ENCODE peak calls at places on chromosomes 7 and 10, in seven cellular contexts. O, E, U, A, B, N and Y are unnamed samples.

GRCh38 chr10:14543048-14543903 is 212.6 kb upstream of the FRMD4A start:
- DNase-seq in O (no peak), E (no peak), U (peak), A (no peak), B (no peak), N (peak), Y (no peak)

GRCh38 chr7:55593515-55594318 is 21.4 kb upstream of the VOPP1 start:
- DNase-seq in O (peak), E (peak), U (peak), A (peak), B (peak), N (peak), Y (no peak)

GRCh38 chr10:112526130-112526529 is 79.1 kb downstream of the VTI1A start:
- DNase-seq in O (no peak), E (no peak), U (no peak), A (no peak), B (no peak), N (no peak), Y (no peak)

GRCh38 chr10:45235823-45236222 is 79.6 kb downstream of the OR13A1 start:
- DNase-seq in O (no peak), E (no peak), U (peak), A (no peak), B (no peak), N (no peak), Y (no peak)

GRCh38 chr7:110600983-110601382 is 489.9 kb upstream of the LRRN3 start:
- DNase-seq in O (no peak), E (no peak), U (no peak), A (no peak), B (no peak), N (no peak), Y (peak)

GRCh38 chr10:77431209-77431611 is 206.4 kb downstream of the KCNMA1 start:
- DNase-seq in O (no peak), E (peak), U (no peak), A (no peak), B (no peak), N (no peak), Y (no peak)

GRCh38 chr10:4013651-4014085 is 228.7 kb upstream of the KLF6 start:
- DNase-seq in O (no peak), E (no peak), U (no peak), A (no peak), B (peak), N (no peak), Y (no peak)

GRCh38 chr10:1420663-1421362 is 316.5 kb downstream of the ADARB2 start:
- DNase-seq in O (peak), E (peak), U (no peak), A (peak), B (peak), N (peak), Y (no peak)

GRCh38 chr7:134859783-134860182 is 80.3 kb downstream of the CALD1 start:
- DNase-seq in O (no peak), E (no peak), U (no peak), A (no peak), B (no peak), N (no peak), Y (no peak)

GRCh38 chr7:122132341-122132740 is 11.7 kb downstream of the AASS start:
- DNase-seq in O (no peak), E (no peak), U (peak), A (no peak), B (no peak), N (no peak), Y (no peak)

GRCh38 chr7:45680776-45681175 is 106.6 kb downstream of the ADCY1 start:
- DNase-seq in O (no peak), E (peak), U (no peak), A (no peak), B (no peak), N (no peak), Y (no peak)

GRCh38 chr10:27663611-27664010 is 82.0 kb downstream of the MKX start:
- DNase-seq in O (no peak), E (no peak), U (peak), A (no peak), B (no peak), N (no peak), Y (no peak)

GRCh38 chr7:1358376-1359050 is 100.8 kb downstream of the MICALL2 start:
- DNase-seq in O (no peak), E (no peak), U (no peak), A (no peak), B (no peak), N (peak), Y (no peak)

GRCh38 chr10:14016942-14017341 is 313.8 kb downstream of the FRMD4A start:
- DNase-seq in O (no peak), E (no peak), U (peak), A (no peak), B (no peak), N (no peak), Y (no peak)

GRCh38 chr7:127252736-127253288 is at the start of gene GRM8:
- DNase-seq in O (peak), E (peak), U (peak), A (peak), B (peak), N (peak), Y (no peak)

GRCh38 chr7:127256326-127256725 is 3.6 kb upstream of the GRM8 start:
- DNase-seq in O (no peak), E (no peak), U (no peak), A (no peak), B (no peak), N (no peak), Y (no peak)

GRCh38 chr7:127253289-127254162 is 785 bp upstream of the GRM8 start:
- DNase-seq in O (peak), E (peak), U (peak), A (peak), B (peak), N (peak), Y (peak)

GRCh38 chr7:127252380-127252718 is 392 bp downstream of the GRM8 start:
- DNase-seq in O (peak), E (no peak), U (no peak), A (peak), B (no peak), N (no peak), Y (no peak)

DNA sequence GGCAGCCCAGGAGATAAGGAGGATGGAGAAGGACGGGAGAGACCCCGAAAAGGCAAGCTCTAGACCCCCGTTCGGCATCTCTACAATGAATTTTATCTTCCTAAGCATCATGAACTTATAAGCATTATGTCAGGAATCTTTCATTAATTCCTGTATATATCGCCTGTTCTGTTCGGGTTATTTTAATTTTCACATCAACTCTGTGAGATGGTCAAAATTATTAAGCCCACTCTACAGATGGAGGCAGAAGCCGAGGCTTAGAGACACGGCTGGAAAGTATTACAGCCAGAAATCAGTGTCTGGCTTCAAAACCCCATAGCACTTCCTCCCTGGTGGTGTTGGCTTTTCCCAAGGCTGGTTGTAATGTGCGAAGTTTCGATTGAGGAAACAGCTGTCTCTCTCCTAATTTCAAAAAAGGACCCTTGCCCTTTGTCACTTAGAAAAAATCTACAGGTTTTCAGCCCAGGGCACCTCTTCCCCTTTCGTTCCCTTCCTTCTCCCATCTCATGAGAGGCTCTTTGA is 1.5 kb upstream of the GRM8 start:
- DNase-seq in O (no peak), E (no peak), U (no peak), A (no peak), B (no peak), N (no peak), Y (no peak)
- TF ChIP-seq CTCF in O (no peak), E (peak), U (no peak), A (no peak), B (peak), N (no peak), Y (no peak)

GRCh38 chr10:33899578-33900531 is 565.4 kb upstream of the NRP1 start:
- DNase-seq in O (no peak), E (no peak), U (peak), A (no peak), B (no peak), N (no peak), Y (no peak)
- TF ChIP-seq CTCF in O (no peak), E (no peak), U (no peak), A (no peak), B (no peak), N (no peak), Y (no peak)

GRCh38 chr7:74525140-74525539 is 71.4 kb downstream of the GTF2IRD1 start:
- DNase-seq in O (no peak), E (peak), U (no peak), A (no peak), B (no peak), N (no peak), Y (no peak)
- TF ChIP-seq CTCF in O (no peak), E (peak), U (no peak), A (no peak), B (no peak), N (no peak), Y (no peak)

DNA sequence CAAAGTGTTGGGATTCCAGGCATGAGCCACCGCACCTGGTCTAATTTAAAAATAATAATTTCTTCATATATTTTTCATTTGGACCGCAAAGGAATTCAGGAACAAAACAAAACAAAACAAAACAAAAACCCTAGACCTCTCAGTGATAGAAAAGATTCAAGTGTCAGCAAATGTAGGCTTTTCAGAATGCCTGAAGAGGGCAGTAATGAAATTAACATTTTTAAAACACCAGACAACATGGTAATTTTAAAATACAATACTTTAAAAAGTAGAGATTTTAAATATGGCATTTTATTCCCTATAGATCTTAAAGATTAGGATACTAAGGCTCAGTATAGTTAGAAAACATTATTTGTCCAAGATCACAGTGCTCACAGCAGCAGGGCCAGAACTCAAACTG is 36.6 kb downstream of the DNMBP start:
- DNase-seq in O (no peak), E (no peak), U (no peak), A (no peak), B (no peak), N (no peak), Y (no peak)
- TF ChIP-seq CTCF in O (no peak), E (peak), U (peak), A (no peak), B (peak), N (no peak), Y (peak)

GRCh38 chr7:158738841-158739240 is 34.2 kb upstream of the NCAPG2 start:
- DNase-seq in O (no peak), E (no peak), U (no peak), A (no peak), B (no peak), N (no peak), Y (no peak)
- TF ChIP-seq CTCF in O (no peak), E (no peak), U (no peak), A (no peak), B (no peak), N (no peak), Y (no peak)

DNA sequence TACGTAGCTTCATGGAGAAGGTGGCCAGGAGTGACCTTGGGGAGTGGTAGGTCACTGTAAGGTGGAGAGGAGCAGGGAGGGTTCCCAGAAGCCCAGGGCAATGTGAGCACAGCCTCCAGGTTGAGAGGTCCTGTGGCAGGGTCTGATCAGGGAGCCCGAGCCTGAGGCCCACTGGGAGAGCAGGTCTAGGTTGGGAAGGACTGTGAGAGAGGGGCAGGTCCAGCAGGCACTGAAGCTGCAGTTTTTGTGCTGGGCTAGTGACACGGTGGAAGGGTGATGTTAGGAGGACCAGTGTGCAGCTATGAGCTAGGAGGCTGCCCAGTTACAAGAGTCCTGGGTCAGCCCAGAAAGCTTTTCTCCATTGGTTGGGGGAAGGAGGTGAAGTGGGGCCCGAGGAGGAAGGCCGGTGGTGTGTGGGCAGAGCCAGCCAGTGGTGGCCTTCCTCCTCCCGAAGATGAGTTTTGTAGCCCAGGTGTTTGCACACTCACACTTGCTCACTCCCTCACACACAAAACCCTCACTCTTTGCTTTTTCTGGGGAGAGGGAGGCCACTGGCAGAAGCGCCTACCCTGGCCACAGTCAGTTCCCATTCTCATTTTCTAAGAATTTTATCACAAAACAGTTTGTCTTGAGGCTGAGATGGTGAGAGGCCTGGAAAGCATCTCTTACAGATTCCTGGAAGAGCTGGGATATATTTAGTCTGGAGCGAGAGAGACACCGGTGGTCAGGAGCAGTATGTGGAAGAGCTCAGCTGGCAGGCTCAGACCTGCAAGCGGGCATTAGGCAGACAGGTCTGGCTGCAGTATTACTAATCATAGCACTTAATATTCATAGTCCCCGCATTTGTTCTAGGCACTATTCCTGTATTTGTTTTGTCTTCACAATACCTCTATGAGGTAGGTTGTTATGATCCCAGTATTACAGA is 57.1 kb downstream of the ZNF467 start:
- DNase-seq in O (no peak), E (peak), U (peak), A (peak), B (no peak), N (peak), Y (no peak)
- TF ChIP-seq CTCF in O (no peak), E (peak), U (no peak), A (no peak), B (no peak), N (no peak), Y (no peak)

DNA sequence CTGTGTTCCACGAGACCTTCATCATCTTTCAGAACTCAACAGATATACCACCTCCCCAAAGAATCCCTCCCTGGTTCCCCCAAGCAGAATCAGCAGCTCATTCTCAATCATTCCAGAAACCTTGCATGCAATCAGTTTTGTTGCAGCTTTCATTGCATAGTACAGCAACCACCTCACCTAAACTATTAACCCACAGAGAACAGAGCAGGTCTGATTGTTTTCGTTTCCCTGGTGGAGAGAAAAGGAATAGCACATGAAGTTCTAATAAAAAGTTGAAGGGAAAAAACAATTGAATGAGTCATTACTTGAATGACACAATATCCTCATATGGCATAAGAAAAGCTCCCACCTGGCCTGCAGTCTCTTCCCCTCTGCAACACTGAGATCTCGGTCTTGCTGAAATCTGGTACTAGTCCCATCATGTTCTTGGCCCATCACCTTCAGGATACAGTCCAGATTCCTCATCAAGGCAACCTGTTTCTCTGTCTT is 147.1 kb upstream of the GDF10 start:
- DNase-seq in O (no peak), E (no peak), U (peak), A (no peak), B (no peak), N (no peak), Y (no peak)
- TF ChIP-seq CTCF in O (peak), E (peak), U (peak), A (peak), B (no peak), N (peak), Y (peak)

GRCh38 chr10:84824525-84824924 is 496.1 kb downstream of the CCSER2 start:
- DNase-seq in O (no peak), E (no peak), U (no peak), A (no peak), B (no peak), N (no peak), Y (no peak)

GRCh38 chr10:84822926-84823325 is 494.5 kb downstream of the CCSER2 start:
- DNase-seq in O (no peak), E (no peak), U (no peak), A (no peak), B (no peak), N (no peak), Y (no peak)

GRCh38 chr10:84818956-84819355 is 490.6 kb downstream of the CCSER2 start:
- DNase-seq in O (no peak), E (no peak), U (no peak), A (no peak), B (no peak), N (no peak), Y (no peak)

GRCh38 chr10:84820596-84820995 is 492.2 kb downstream of the CCSER2 start:
- DNase-seq in O (no peak), E (no peak), U (no peak), A (no peak), B (no peak), N (no peak), Y (no peak)

DNA sequence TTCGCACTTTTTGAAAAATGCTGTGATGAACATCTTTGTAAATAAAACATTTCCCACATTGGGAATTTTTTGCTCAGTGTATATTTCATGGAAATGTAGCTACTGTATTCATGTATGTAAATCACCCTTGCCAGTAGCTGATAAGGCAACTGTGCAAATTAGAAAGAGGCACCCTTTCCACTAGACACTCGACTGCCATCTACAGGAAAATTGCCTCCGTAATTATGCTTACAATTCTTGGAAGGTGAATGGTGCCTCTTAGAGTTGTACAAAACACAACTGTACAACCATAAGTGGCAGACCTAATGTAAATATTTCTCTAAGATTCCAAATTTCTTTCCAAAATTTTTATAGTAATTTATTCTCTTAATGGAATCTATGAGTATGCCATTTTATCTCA is 491.7 kb downstream of the CCSER2 start:
- DNase-seq in O (no peak), E (no peak), U (no peak), A (no peak), B (no peak), N (no peak), Y (no peak)
- TF ChIP-seq CTCF in O (no peak), E (no peak), U (no peak), A (no peak), B (no peak), N (no peak), Y (no peak)

GRCh38 chr7:30702200-30702599 is 19.9 kb upstream of the CRHR2 start:
- DNase-seq in O (no peak), E (no peak), U (peak), A (no peak), B (no peak), N (no peak), Y (no peak)
- TF ChIP-seq CTCF in O (no peak), E (peak), U (no peak), A (no peak), B (no peak), N (no peak), Y (peak)